ENCODE peak calls at places on chromosomes 2 and 18, in seven cellular contexts. One of them, this sample, is unnamed.

GRCh38 chr2:96913398-96914202 is 43.7 kb upstream of the SEMA4C start:
- DNase-seq in mesenchymal stem cell: no peak
- DNase-seq in H1: no peak
- DNase-seq in neuronal stem cell: no peak
- DNase-seq in IMR-90: no peak
- DNase-seq in H9: no peak
- DNase-seq in trophoblast cell: no peak
- DNase-seq in this sample: no peak

GRCh38 chr18:51666717-51667320 is 469.3 kb upstream of the MEX3C start:
- DNase-seq in H9: no peak
- DNase-seq in trophoblast cell: no peak
- DNase-seq in mesenchymal stem cell: no peak
- DNase-seq in H1: no peak
- DNase-seq in IMR-90: no peak
- DNase-seq in neuronal stem cell: no peak
- DNase-seq in this sample: no peak

GRCh38 chr18:15005313-15006130 is 257.6 kb downstream of the ANKRD30B start:
- DNase-seq in H1: no peak
- DNase-seq in mesenchymal stem cell: no peak
- DNase-seq in H9: no peak
- DNase-seq in trophoblast cell: no peak
- DNase-seq in neuronal stem cell: no peak
- DNase-seq in IMR-90: no peak
- DNase-seq in this sample: no peak

GRCh38 chr18:3450358-3451107 is 561 bp downstream of the TGIF1 start:
- DNase-seq in H1: no peak
- DNase-seq in mesenchymal stem cell: peak; percentile 82
- DNase-seq in trophoblast cell: peak; percentile 61
- DNase-seq in neuronal stem cell: peak; percentile 23
- DNase-seq in IMR-90: peak; percentile 73
- DNase-seq in H9: no peak
- DNase-seq in this sample: no peak

GRCh38 chr2:69188174-69188900 is 175.4 kb downstream of the ANTXR1 start:
- DNase-seq in mesenchymal stem cell: peak; percentile 53
- DNase-seq in H9: no peak
- DNase-seq in H1: no peak
- DNase-seq in IMR-90: no peak
- DNase-seq in neuronal stem cell: no peak
- DNase-seq in trophoblast cell: no peak
- DNase-seq in this sample: no peak

GRCh38 chr2:17804358-17804757 is 11.9 kb upstream of the MSGN1 start:
- DNase-seq in H1: no peak
- DNase-seq in H9: no peak
- DNase-seq in mesenchymal stem cell: no peak
- DNase-seq in trophoblast cell: no peak
- DNase-seq in neuronal stem cell: no peak
- DNase-seq in IMR-90: no peak
- DNase-seq in this sample: no peak

GRCh38 chr2:39516347-39517101 is 79.4 kb upstream of the MAP4K3 start:
- DNase-seq in mesenchymal stem cell: peak; percentile 44
- DNase-seq in trophoblast cell: no peak
- DNase-seq in IMR-90: peak; percentile 58
- DNase-seq in H9: peak; percentile 70
- DNase-seq in H1: peak; percentile 61
- DNase-seq in neuronal stem cell: no peak
- DNase-seq in this sample: peak; percentile 87

GRCh38 chr2:23530121-23530908 is 145.3 kb downstream of the KLHL29 start:
- DNase-seq in H9: no peak
- DNase-seq in H1: no peak
- DNase-seq in mesenchymal stem cell: no peak
- DNase-seq in trophoblast cell: no peak
- DNase-seq in IMR-90: no peak
- DNase-seq in neuronal stem cell: no peak
- DNase-seq in this sample: no peak

GRCh38 chr2:231611273-231612198 is 18.9 kb downstream of the TEX44 start:
- DNase-seq in H9: peak; percentile 84
- DNase-seq in trophoblast cell: peak; percentile 52
- DNase-seq in IMR-90: peak; percentile 84
- DNase-seq in mesenchymal stem cell: peak; percentile 95
- DNase-seq in neuronal stem cell: no peak
- DNase-seq in H1: peak; percentile 81
- DNase-seq in this sample: peak; percentile 87

GRCh38 chr2:53498210-53498609 is 269.4 kb upstream of the CHAC2 start:
- DNase-seq in mesenchymal stem cell: peak; percentile 40
- DNase-seq in IMR-90: peak; percentile 88
- DNase-seq in trophoblast cell: no peak
- DNase-seq in H1: no peak
- DNase-seq in neuronal stem cell: no peak
- DNase-seq in H9: no peak
- DNase-seq in this sample: no peak

GRCh38 chr2:10457846-10458563 is 9.9 kb upstream of the ODC1 start:
- DNase-seq in H9: no peak
- DNase-seq in mesenchymal stem cell: no peak
- DNase-seq in H1: no peak
- DNase-seq in IMR-90: peak; percentile 73
- DNase-seq in trophoblast cell: no peak
- DNase-seq in neuronal stem cell: no peak
- DNase-seq in this sample: no peak

GRCh38 chr2:110871637-110872036 is 139.3 kb downstream of the ACOXL start:
- DNase-seq in trophoblast cell: no peak
- DNase-seq in IMR-90: no peak
- DNase-seq in mesenchymal stem cell: no peak
- DNase-seq in neuronal stem cell: no peak
- DNase-seq in H1: no peak
- DNase-seq in H9: no peak
- DNase-seq in this sample: no peak

GRCh38 chr2:33298233-33298632 is 178.2 kb upstream of the RASGRP3 start:
- DNase-seq in neuronal stem cell: no peak
- DNase-seq in H1: no peak
- DNase-seq in trophoblast cell: peak; percentile 92
- DNase-seq in mesenchymal stem cell: peak; percentile 65
- DNase-seq in H9: no peak
- DNase-seq in IMR-90: peak; percentile 79
- DNase-seq in this sample: no peak

GRCh38 chr18:63749489-63749888 is 25.7 kb upstream of the SERPINB7 start:
- DNase-seq in H1: no peak
- DNase-seq in mesenchymal stem cell: no peak
- DNase-seq in H9: no peak
- DNase-seq in trophoblast cell: no peak
- DNase-seq in IMR-90: no peak
- DNase-seq in neuronal stem cell: no peak
- DNase-seq in this sample: no peak

GRCh38 chr2:132815522-132815921 is 145.5 kb upstream of the LYPD1 start:
- DNase-seq in IMR-90: peak; percentile 98
- DNase-seq in H9: no peak
- DNase-seq in trophoblast cell: no peak
- DNase-seq in H1: no peak
- DNase-seq in mesenchymal stem cell: peak; percentile 21
- DNase-seq in neuronal stem cell: no peak
- DNase-seq in this sample: no peak

GRCh38 chr18:39344487-39344886 is 1778.9 kb upstream of the CELF4 start:
- DNase-seq in trophoblast cell: no peak
- DNase-seq in IMR-90: no peak
- DNase-seq in mesenchymal stem cell: no peak
- DNase-seq in neuronal stem cell: no peak
- DNase-seq in H1: no peak
- DNase-seq in H9: no peak
- DNase-seq in this sample: no peak

GRCh38 chr2:240600451-240600961 is 14.0 kb downstream of the CAPN10 start:
- DNase-seq in IMR-90: no peak
- DNase-seq in trophoblast cell: no peak
- DNase-seq in neuronal stem cell: no peak
- DNase-seq in H1: no peak
- DNase-seq in H9: no peak
- DNase-seq in mesenchymal stem cell: no peak
- DNase-seq in this sample: no peak

GRCh38 chr18:48597110-48597509 is 58.3 kb downstream of the CTIF start:
- DNase-seq in IMR-90: no peak
- DNase-seq in H1: no peak
- DNase-seq in H9: no peak
- DNase-seq in neuronal stem cell: no peak
- DNase-seq in trophoblast cell: no peak
- DNase-seq in mesenchymal stem cell: no peak
- DNase-seq in this sample: no peak

GRCh38 chr18:48597671-48598070 is 58.8 kb downstream of the CTIF start:
- DNase-seq in H9: no peak
- DNase-seq in neuronal stem cell: no peak
- DNase-seq in H1: no peak
- DNase-seq in mesenchymal stem cell: no peak
- DNase-seq in IMR-90: no peak
- DNase-seq in trophoblast cell: no peak
- DNase-seq in this sample: no peak

GRCh38 chr18:48592540-48592939 is 53.7 kb downstream of the CTIF start:
- DNase-seq in IMR-90: no peak
- DNase-seq in trophoblast cell: peak; percentile 48
- DNase-seq in neuronal stem cell: no peak
- DNase-seq in H9: no peak
- DNase-seq in H1: no peak
- DNase-seq in mesenchymal stem cell: no peak
- DNase-seq in this sample: no peak

GRCh38 chr18:48594725-48595124 is 55.9 kb downstream of the CTIF start:
- DNase-seq in H1: no peak
- DNase-seq in neuronal stem cell: no peak
- DNase-seq in trophoblast cell: peak; percentile 73
- DNase-seq in H9: no peak
- DNase-seq in mesenchymal stem cell: no peak
- DNase-seq in IMR-90: no peak
- DNase-seq in this sample: no peak

GRCh38 chr18:48595703-48596218 is 56.9 kb downstream of the CTIF start:
- DNase-seq in trophoblast cell: no peak
- DNase-seq in H1: no peak
- DNase-seq in IMR-90: no peak
- DNase-seq in H9: no peak
- DNase-seq in neuronal stem cell: no peak
- DNase-seq in mesenchymal stem cell: no peak
- DNase-seq in this sample: no peak
- H3K18ac ChIP-seq in trophoblast cell: no peak overlapping the region
- H3K18ac ChIP-seq in H1: no peak overlapping the region
- H3K18ac ChIP-seq in IMR-90: no peak overlapping the region
- H3K18ac ChIP-seq in H9: no peak overlapping the region
- H3K18ac ChIP-seq in neuronal stem cell: no peak overlapping the region
- H3K18ac ChIP-seq in mesenchymal stem cell: no peak overlapping the region
- H3K18ac ChIP-seq in this sample: no peak overlapping the region

GRCh38 chr2:75645643-75646042 is 940 bp upstream of the MRPL19 start:
- DNase-seq in H1: no peak
- DNase-seq in neuronal stem cell: no peak
- DNase-seq in trophoblast cell: no peak
- DNase-seq in mesenchymal stem cell: no peak
- DNase-seq in IMR-90: no peak
- DNase-seq in H9: no peak
- DNase-seq in this sample: no peak

GRCh38 chr2:75640621-75641121 is 5.9 kb upstream of the MRPL19 start:
- DNase-seq in H9: peak; percentile 52
- DNase-seq in IMR-90: peak; percentile 79
- DNase-seq in mesenchymal stem cell: peak; percentile 78
- DNase-seq in trophoblast cell: peak; percentile 79
- DNase-seq in neuronal stem cell: peak; percentile 24
- DNase-seq in H1: peak; percentile 72
- DNase-seq in this sample: peak; percentile 42

GRCh38 chr2:75637568-75637967 is 9.0 kb upstream of the MRPL19 start:
- DNase-seq in IMR-90: no peak
- DNase-seq in mesenchymal stem cell: no peak
- DNase-seq in trophoblast cell: no peak
- DNase-seq in H9: no peak
- DNase-seq in H1: no peak
- DNase-seq in neuronal stem cell: no peak
- DNase-seq in this sample: peak; percentile 25

GRCh38 chr2:75643980-75644379 is 2.6 kb upstream of the MRPL19 start:
- DNase-seq in trophoblast cell: no peak
- DNase-seq in mesenchymal stem cell: no peak
- DNase-seq in H1: no peak
- DNase-seq in H9: no peak
- DNase-seq in IMR-90: no peak
- DNase-seq in neuronal stem cell: no peak
- DNase-seq in this sample: no peak

GRCh38 chr2:75641587-75641986 is 5.0 kb upstream of the MRPL19 start:
- DNase-seq in IMR-90: peak; percentile 5
- DNase-seq in H1: no peak
- DNase-seq in trophoblast cell: no peak
- DNase-seq in neuronal stem cell: no peak
- DNase-seq in H9: no peak
- DNase-seq in mesenchymal stem cell: no peak
- DNase-seq in this sample: no peak
- H3K23ac ChIP-seq in IMR-90: no peak overlapping the region
- H3K23ac ChIP-seq in H1: no peak overlapping the region
- H3K23ac ChIP-seq in trophoblast cell: no peak overlapping the region
- H3K23ac ChIP-seq in neuronal stem cell: no peak overlapping the region
- H3K23ac ChIP-seq in H9: no peak overlapping the region
- H3K23ac ChIP-seq in mesenchymal stem cell: no peak overlapping the region
- H3K23ac ChIP-seq in this sample: no peak overlapping the region

GRCh38 chr2:151872468-151872867 is 44.2 kb upstream of the ARL5A start:
- DNase-seq in neuronal stem cell: no peak
- DNase-seq in mesenchymal stem cell: no peak
- DNase-seq in H9: no peak
- DNase-seq in trophoblast cell: no peak
- DNase-seq in IMR-90: no peak
- DNase-seq in H1: no peak
- DNase-seq in this sample: no peak
- H3K18ac ChIP-seq in neuronal stem cell: no peak overlapping the region
- H3K18ac ChIP-seq in mesenchymal stem cell: no peak overlapping the region
- H3K18ac ChIP-seq in H9: no peak overlapping the region
- H3K18ac ChIP-seq in trophoblast cell: no peak overlapping the region
- H3K18ac ChIP-seq in IMR-90: no peak overlapping the region
- H3K18ac ChIP-seq in H1: no peak overlapping the region
- H3K18ac ChIP-seq in this sample: no peak overlapping the region

GRCh38 chr2:144099340-144099739 is 420.6 kb downstream of the ZEB2 start:
- DNase-seq in trophoblast cell: no peak
- DNase-seq in IMR-90: no peak
- DNase-seq in mesenchymal stem cell: no peak
- DNase-seq in neuronal stem cell: no peak
- DNase-seq in H9: no peak
- DNase-seq in H1: no peak
- DNase-seq in this sample: no peak
- H3K23ac ChIP-seq in trophoblast cell: no peak overlapping the region
- H3K23ac ChIP-seq in IMR-90: peak overlapping the region; percentile 75
- H3K23ac ChIP-seq in mesenchymal stem cell: no peak overlapping the region
- H3K23ac ChIP-seq in neuronal stem cell: no peak overlapping the region
- H3K23ac ChIP-seq in H9: no peak overlapping the region
- H3K23ac ChIP-seq in H1: no peak overlapping the region
- H3K23ac ChIP-seq in this sample: no peak overlapping the region

GRCh38 chr2:9417725-9418124 is 5.6 kb downstream of the ITGB1BP1 start:
- DNase-seq in mesenchymal stem cell: no peak
- DNase-seq in H1: no peak
- DNase-seq in H9: no peak
- DNase-seq in trophoblast cell: no peak
- DNase-seq in neuronal stem cell: no peak
- DNase-seq in IMR-90: no peak
- DNase-seq in this sample: no peak

GRCh38 chr2:9416267-9416961 is 6.9 kb downstream of the ITGB1BP1 start:
- DNase-seq in trophoblast cell: peak; percentile 86
- DNase-seq in H9: no peak
- DNase-seq in mesenchymal stem cell: no peak
- DNase-seq in IMR-90: no peak
- DNase-seq in neuronal stem cell: no peak
- DNase-seq in H1: no peak
- DNase-seq in this sample: no peak

GRCh38 chr2:9416962-9417316 is 6.4 kb downstream of the ITGB1BP1 start:
- DNase-seq in H9: no peak
- DNase-seq in IMR-90: no peak
- DNase-seq in neuronal stem cell: no peak
- DNase-seq in trophoblast cell: no peak
- DNase-seq in mesenchymal stem cell: no peak
- DNase-seq in H1: no peak
- DNase-seq in this sample: no peak

GRCh38 chr2:9418746-9419145 is 4.6 kb downstream of the ITGB1BP1 start:
- DNase-seq in trophoblast cell: no peak
- DNase-seq in H9: no peak
- DNase-seq in mesenchymal stem cell: no peak
- DNase-seq in H1: no peak
- DNase-seq in neuronal stem cell: no peak
- DNase-seq in IMR-90: no peak
- DNase-seq in this sample: no peak

GRCh38 chr2:9415770-9416169 is 7.6 kb downstream of the ITGB1BP1 start:
- DNase-seq in IMR-90: peak; percentile 41
- DNase-seq in H1: no peak
- DNase-seq in neuronal stem cell: no peak
- DNase-seq in H9: no peak
- DNase-seq in mesenchymal stem cell: no peak
- DNase-seq in trophoblast cell: no peak
- DNase-seq in this sample: no peak
- H3K18ac ChIP-seq in IMR-90: no peak overlapping the region
- H3K18ac ChIP-seq in H1: no peak overlapping the region
- H3K18ac ChIP-seq in neuronal stem cell: no peak overlapping the region
- H3K18ac ChIP-seq in H9: no peak overlapping the region
- H3K18ac ChIP-seq in mesenchymal stem cell: no peak overlapping the region
- H3K18ac ChIP-seq in trophoblast cell: peak overlapping the region; percentile 11
- H3K18ac ChIP-seq in this sample: no peak overlapping the region